ENCODE peak calls at places on chromosome 13, in six cellular contexts. One of them, this sample, is unnamed.

GRCh38 chr13:44045179-44045562 is 165.5 kb downstream of the LACC1 start:
- DNase-seq in K562: no peak
- DNase-seq in breast epithelium: no peak
- DNase-seq in upper lobe of left lung: no peak
- DNase-seq in prostate gland: no peak
- DNase-seq in Panc1: no peak
- DNase-seq in this sample: no peak

GRCh38 chr13:65660696-65661095 is 1569.4 kb downstream of the PCDH9 start:
- DNase-seq in K562: no peak
- DNase-seq in breast epithelium: no peak
- DNase-seq in upper lobe of left lung: no peak
- DNase-seq in prostate gland: no peak
- DNase-seq in Panc1: no peak
- DNase-seq in this sample: no peak

GRCh38 chr13:40330950-40331349 is 335.5 kb downstream of the FOXO1 start:
- DNase-seq in K562: no peak
- DNase-seq in breast epithelium: no peak
- DNase-seq in upper lobe of left lung: no peak
- DNase-seq in prostate gland: no peak
- DNase-seq in Panc1: no peak
- DNase-seq in this sample: no peak

GRCh38 chr13:97257800-97258799 is 36.0 kb downstream of the MBNL2 start:
- DNase-seq in K562: peak; percentile 64
- DNase-seq in breast epithelium: no peak
- DNase-seq in upper lobe of left lung: no peak
- DNase-seq in prostate gland: no peak
- DNase-seq in Panc1: no peak
- DNase-seq in this sample: peak; percentile 83

GRCh38 chr13:48403151-48403631 is 9.7 kb downstream of the LPAR6 start:
- DNase-seq in K562: no peak
- DNase-seq in breast epithelium: no peak
- DNase-seq in upper lobe of left lung: no peak
- DNase-seq in prostate gland: no peak
- DNase-seq in Panc1: no peak
- DNase-seq in this sample: no peak

GRCh38 chr13:105572401-105572800 is 963.1 kb downstream of the EFNB2 start:
- DNase-seq in K562: no peak
- DNase-seq in breast epithelium: no peak
- DNase-seq in upper lobe of left lung: no peak
- DNase-seq in prostate gland: no peak
- DNase-seq in Panc1: no peak
- DNase-seq in this sample: no peak

GRCh38 chr13:52665325-52665724 is 12.7 kb downstream of the SUGT1 start:
- DNase-seq in K562: peak; percentile 8
- DNase-seq in breast epithelium: no peak
- DNase-seq in upper lobe of left lung: no peak
- DNase-seq in prostate gland: no peak
- DNase-seq in Panc1: no peak
- DNase-seq in this sample: no peak

GRCh38 chr13:40165533-40165932 is 500.9 kb downstream of the FOXO1 start:
- DNase-seq in K562: no peak
- DNase-seq in breast epithelium: no peak
- DNase-seq in upper lobe of left lung: no peak
- DNase-seq in prostate gland: no peak
- DNase-seq in Panc1: no peak
- DNase-seq in this sample: no peak

GRCh38 chr13:29513002-29513980 is 82.2 kb downstream of the SLC7A1 start:
- DNase-seq in K562: no peak
- DNase-seq in breast epithelium: no peak
- DNase-seq in upper lobe of left lung: no peak
- DNase-seq in prostate gland: no peak
- DNase-seq in Panc1: no peak
- DNase-seq in this sample: no peak

GRCh38 chr13:50629497-50629896 is 214.0 kb downstream of the DLEU7 start:
- DNase-seq in K562: no peak
- DNase-seq in breast epithelium: no peak
- DNase-seq in upper lobe of left lung: no peak
- DNase-seq in prostate gland: no peak
- DNase-seq in Panc1: no peak
- DNase-seq in this sample: no peak

GRCh38 chr13:48853381-48854102 is 122.2 kb upstream of the FNDC3A start:
- DNase-seq in K562: no peak
- DNase-seq in breast epithelium: no peak
- DNase-seq in upper lobe of left lung: no peak
- DNase-seq in prostate gland: no peak
- DNase-seq in Panc1: no peak
- DNase-seq in this sample: no peak

GRCh38 chr13:99265823-99266426 is 7.7 kb upstream of the GPR18 start:
- DNase-seq in K562: peak; percentile 37
- DNase-seq in breast epithelium: no peak
- DNase-seq in upper lobe of left lung: no peak
- DNase-seq in prostate gland: no peak
- DNase-seq in Panc1: peak; percentile 7
- DNase-seq in this sample: no peak

GRCh38 chr13:59531571-59532091 is 632.1 kb downstream of the DIAPH3 start:
- DNase-seq in K562: peak; percentile 11
- DNase-seq in breast epithelium: peak; percentile 62
- DNase-seq in upper lobe of left lung: no peak
- DNase-seq in prostate gland: peak; percentile 25
- DNase-seq in Panc1: no peak
- DNase-seq in this sample: peak; percentile 88

GRCh38 chr13:100648354-100648753 is 26.2 kb downstream of the TMTC4 start:
- DNase-seq in K562: no peak
- DNase-seq in breast epithelium: no peak
- DNase-seq in upper lobe of left lung: no peak
- DNase-seq in prostate gland: no peak
- DNase-seq in Panc1: no peak
- DNase-seq in this sample: no peak

GRCh38 chr13:21625366-21625765 is 21.4 kb upstream of the MICU2 start:
- DNase-seq in K562: no peak
- DNase-seq in breast epithelium: no peak
- DNase-seq in upper lobe of left lung: no peak
- DNase-seq in prostate gland: no peak
- DNase-seq in Panc1: no peak
- DNase-seq in this sample: no peak

GRCh38 chr13:97108535-97108910 is 113.6 kb upstream of the MBNL2 start:
- DNase-seq in K562: no peak
- DNase-seq in breast epithelium: no peak
- DNase-seq in upper lobe of left lung: no peak
- DNase-seq in prostate gland: no peak
- DNase-seq in Panc1: no peak
- DNase-seq in this sample: no peak

GRCh38 chr13:23610966-23611486 is 40.8 kb downstream of the TNFRSF19 start:
- DNase-seq in K562: no peak
- DNase-seq in breast epithelium: no peak
- DNase-seq in upper lobe of left lung: no peak
- DNase-seq in prostate gland: no peak
- DNase-seq in Panc1: no peak
- DNase-seq in this sample: no peak

GRCh38 chr13:70107498-70108271 is at the start of gene ATXN8OS:
- DNase-seq in K562: no peak
- DNase-seq in breast epithelium: no peak
- DNase-seq in upper lobe of left lung: peak; percentile 67
- DNase-seq in prostate gland: no peak
- DNase-seq in Panc1: no peak
- DNase-seq in this sample: no peak

GRCh38 chr13:36673838-36674326 is at the start of gene SERTM1:
- DNase-seq in K562: no peak
- DNase-seq in breast epithelium: no peak
- DNase-seq in upper lobe of left lung: peak; percentile 86
- DNase-seq in prostate gland: no peak
- DNase-seq in Panc1: no peak
- DNase-seq in this sample: no peak

DNA sequence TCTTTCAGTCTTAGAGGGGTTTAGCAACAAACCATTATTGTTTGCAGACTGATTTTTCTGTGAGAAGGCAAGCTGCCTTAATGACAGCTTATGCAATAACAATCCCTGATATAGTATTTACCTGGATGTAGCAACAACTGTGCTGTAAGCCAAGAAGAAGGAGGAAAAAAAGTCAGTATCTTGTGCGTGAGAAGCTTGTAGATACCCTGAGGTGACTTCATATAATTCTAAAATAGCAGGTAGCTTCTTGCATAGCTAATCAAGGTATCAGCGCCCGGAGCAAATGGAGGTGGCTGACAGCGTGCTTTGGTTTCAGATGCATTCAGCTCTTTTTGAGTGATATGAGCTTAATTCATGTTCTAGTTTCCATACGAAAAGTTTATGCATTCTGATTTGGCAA is 309.8 kb downstream of the KLF5 start:
- DNase-seq in K562: no peak
- DNase-seq in breast epithelium: no peak
- DNase-seq in upper lobe of left lung: no peak
- DNase-seq in prostate gland: peak; percentile 17
- DNase-seq in Panc1: no peak
- DNase-seq in this sample: no peak
- H3K27ac ChIP-seq in K562: no peak overlapping the region
- H3K27ac ChIP-seq in breast epithelium: no peak overlapping the region
- H3K27ac ChIP-seq in upper lobe of left lung: no peak overlapping the region
- H3K27ac ChIP-seq in prostate gland: no peak overlapping the region
- H3K27ac ChIP-seq in Panc1: no peak overlapping the region
- H3K27ac ChIP-seq in this sample: no peak overlapping the region

GRCh38 chr13:46166221-46166584 is 15.8 kb downstream of the LCP1 start:
- DNase-seq in K562: no peak
- DNase-seq in breast epithelium: no peak
- DNase-seq in upper lobe of left lung: no peak
- DNase-seq in prostate gland: no peak
- DNase-seq in Panc1: no peak
- DNase-seq in this sample: no peak

GRCh38 chr13:46170268-46170667 is 11.7 kb downstream of the LCP1 start:
- DNase-seq in K562: no peak
- DNase-seq in breast epithelium: no peak
- DNase-seq in upper lobe of left lung: no peak
- DNase-seq in prostate gland: no peak
- DNase-seq in Panc1: no peak
- DNase-seq in this sample: no peak

GRCh38 chr13:46168818-46169217 is 13.2 kb downstream of the LCP1 start:
- DNase-seq in K562: no peak
- DNase-seq in breast epithelium: no peak
- DNase-seq in upper lobe of left lung: no peak
- DNase-seq in prostate gland: no peak
- DNase-seq in Panc1: no peak
- DNase-seq in this sample: no peak

GRCh38 chr13:46166947-46167610 is 14.9 kb downstream of the LCP1 start:
- DNase-seq in K562: no peak
- DNase-seq in breast epithelium: no peak
- DNase-seq in upper lobe of left lung: no peak
- DNase-seq in prostate gland: no peak
- DNase-seq in Panc1: no peak
- DNase-seq in this sample: no peak

DNA sequence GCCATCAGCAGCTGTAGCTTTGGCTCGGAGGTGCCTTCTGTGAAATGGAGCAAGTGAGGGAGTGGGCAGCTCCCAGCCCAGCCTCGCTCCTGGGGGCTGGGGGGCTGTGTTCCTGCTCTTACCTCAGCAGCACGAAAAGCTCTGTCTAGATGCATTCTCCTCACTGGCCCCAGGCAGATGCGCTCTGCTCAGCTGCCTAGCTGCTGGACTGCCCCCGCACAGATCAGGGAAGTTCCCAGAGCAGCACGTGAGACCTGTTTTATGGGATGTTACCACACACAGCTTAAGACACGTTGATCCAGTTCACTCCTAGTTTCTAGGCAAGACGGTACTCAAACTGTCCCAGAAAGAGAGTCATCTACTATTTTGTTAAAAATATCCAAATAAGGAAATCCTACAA is 13.6 kb downstream of the LCP1 start:
- DNase-seq in K562: no peak
- DNase-seq in breast epithelium: no peak
- DNase-seq in upper lobe of left lung: peak; percentile 24
- DNase-seq in prostate gland: peak; percentile 84
- DNase-seq in Panc1: no peak
- DNase-seq in this sample: no peak
- TF ChIP-seq POLR2AphosphoS5 in K562: no peak
- TF ChIP-seq POLR2AphosphoS5 in breast epithelium: no peak
- TF ChIP-seq POLR2AphosphoS5 in upper lobe of left lung: peak; percentile 24
- TF ChIP-seq POLR2AphosphoS5 in prostate gland: peak; percentile 89
- TF ChIP-seq POLR2AphosphoS5 in Panc1: no peak
- TF ChIP-seq POLR2AphosphoS5 in this sample: no peak

GRCh38 chr13:110412132-110412912 is 105.2 kb downstream of the COL4A2 start:
- DNase-seq in K562: peak; percentile 78
- DNase-seq in breast epithelium: peak; percentile 86
- DNase-seq in upper lobe of left lung: no peak
- DNase-seq in prostate gland: peak; percentile 75
- DNase-seq in Panc1: peak; percentile 51
- DNase-seq in this sample: peak; percentile 98

GRCh38 chr13:110415669-110416068 is 108.6 kb downstream of the COL4A2 start:
- DNase-seq in K562: no peak
- DNase-seq in breast epithelium: no peak
- DNase-seq in upper lobe of left lung: no peak
- DNase-seq in prostate gland: no peak
- DNase-seq in Panc1: no peak
- DNase-seq in this sample: no peak

GRCh38 chr13:110413311-110414040 is 106.4 kb downstream of the COL4A2 start:
- DNase-seq in K562: no peak
- DNase-seq in breast epithelium: no peak
- DNase-seq in upper lobe of left lung: no peak
- DNase-seq in prostate gland: no peak
- DNase-seq in Panc1: no peak
- DNase-seq in this sample: no peak

GRCh38 chr13:110416131-110416584 is 109.1 kb downstream of the COL4A2 start:
- DNase-seq in K562: no peak
- DNase-seq in breast epithelium: no peak
- DNase-seq in upper lobe of left lung: no peak
- DNase-seq in prostate gland: no peak
- DNase-seq in Panc1: no peak
- DNase-seq in this sample: no peak

DNA sequence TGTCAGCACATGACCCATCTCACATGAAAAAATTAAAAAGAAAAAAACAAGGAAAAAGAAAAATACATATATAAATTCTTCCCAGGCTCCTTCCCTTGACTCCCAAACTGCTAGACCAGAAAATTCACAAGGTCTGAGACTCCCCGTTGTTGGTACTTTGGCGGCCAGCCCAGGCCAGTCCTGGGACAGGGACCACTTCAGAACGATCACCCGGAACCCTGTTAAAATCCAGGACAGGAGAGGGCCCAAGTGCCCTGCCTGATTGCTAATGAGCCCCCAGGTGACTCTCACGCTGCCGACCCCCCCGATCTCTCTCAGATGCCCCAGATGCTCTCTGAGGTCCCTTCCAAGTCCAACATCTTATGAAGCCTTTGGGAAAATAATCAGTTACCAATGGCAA is 107.2 kb downstream of the COL4A2 start:
- DNase-seq in K562: no peak
- DNase-seq in breast epithelium: no peak
- DNase-seq in upper lobe of left lung: no peak
- DNase-seq in prostate gland: no peak
- DNase-seq in Panc1: no peak
- DNase-seq in this sample: no peak
- H3K4me1 ChIP-seq in K562: no peaks in the 10 kb centered on the region
- H3K4me1 ChIP-seq in breast epithelium: no peaks in the 10 kb centered on the region
- H3K4me1 ChIP-seq in upper lobe of left lung: peaks cover 15% of the 10 kb centered on the region
- H3K4me1 ChIP-seq in prostate gland: no peaks in the 10 kb centered on the region
- H3K4me1 ChIP-seq in Panc1: no peaks in the 10 kb centered on the region
- H3K4me1 ChIP-seq in this sample: peaks cover 90% of the 10 kb centered on the region

DNA sequence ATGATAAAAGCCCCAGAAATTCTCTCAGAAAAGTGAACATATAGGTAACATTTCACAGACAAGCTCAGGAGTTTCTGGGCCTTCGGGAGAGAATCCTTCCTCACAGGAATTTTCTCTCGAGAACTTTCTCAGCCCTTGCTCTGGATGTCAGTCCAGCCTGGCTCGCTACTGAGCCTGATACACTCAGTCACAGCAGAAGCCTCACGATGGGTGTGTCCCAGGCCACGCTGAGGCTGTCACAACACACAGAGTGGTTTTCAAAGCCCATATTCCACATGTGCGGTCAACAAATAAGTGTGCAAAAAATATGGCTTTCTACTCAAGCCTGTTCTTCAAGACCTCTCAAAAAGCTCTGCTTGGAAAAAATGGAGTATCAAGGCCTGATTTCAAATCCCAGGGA is 31.5 kb upstream of the MEDAG start:
- DNase-seq in K562: no peak
- DNase-seq in breast epithelium: no peak
- DNase-seq in upper lobe of left lung: no peak
- DNase-seq in prostate gland: no peak
- DNase-seq in Panc1: no peak
- DNase-seq in this sample: no peak
- H3K27ac ChIP-seq in K562: no peak overlapping the region
- H3K27ac ChIP-seq in breast epithelium: no peak overlapping the region
- H3K27ac ChIP-seq in upper lobe of left lung: no peak overlapping the region
- H3K27ac ChIP-seq in prostate gland: no peak overlapping the region
- H3K27ac ChIP-seq in Panc1: no peak overlapping the region
- H3K27ac ChIP-seq in this sample: no peak overlapping the region